ENCODE peak calls at places on chromosome 10, in six cellular contexts. U is trophoblast cell, M is IMR-90, F is H1, B is mesenchymal stem cell, V is neuronal stem cell. L is an unnamed sample. For H3K4me1, the result is how much of the 10 kb centered on the place peaks cover.

GRCh38 chr10:127216786-127217185 is 20.4 kb upstream of the INSYN2A start:
- DNase-seq in U (no peak), M (peak), F (no peak), B (no peak), V (no peak), L (no peak)

GRCh38 chr10:30422981-30423654 is 10.9 kb upstream of the MAP3K8 start:
- DNase-seq in U (peak), M (peak), F (no peak), B (peak), V (peak), L (peak)

GRCh38 chr10:11563936-11564335 is 47.5 kb downstream of the USP6NL start:
- DNase-seq in U (no peak), M (no peak), F (no peak), B (no peak), V (no peak), L (no peak)

GRCh38 chr10:27742926-27743735 is 2.5 kb downstream of the MKX start:
- DNase-seq in U (peak), M (no peak), F (peak), B (peak), V (no peak), L (peak)

GRCh38 chr10:28139138-28139537 is 140.3 kb upstream of the ODAD2 start:
- DNase-seq in U (peak), M (no peak), F (no peak), B (peak), V (no peak), L (no peak)

GRCh38 chr10:110016037-110016436 is 8.3 kb downstream of the ADD3 start:
- DNase-seq in U (no peak), M (peak), F (no peak), B (no peak), V (peak), L (peak)

GRCh38 chr10:69168493-69168892 is 11.5 kb upstream of the SUPV3L1 start:
- DNase-seq in U (no peak), M (no peak), F (no peak), B (no peak), V (no peak), L (no peak)

GRCh38 chr10:99782447-99783286 is at the start of gene ABCC2:
- DNase-seq in U (no peak), M (no peak), F (no peak), B (no peak), V (no peak), L (no peak)

GRCh38 chr10:59337254-59337653 is 25.1 kb downstream of the FAM13C start:
- DNase-seq in U (no peak), M (peak), F (no peak), B (peak), V (no peak), L (no peak)

GRCh38 chr10:49745756-49746155 is 16.4 kb downstream of the OGDHL start:
- DNase-seq in U (no peak), M (no peak), F (no peak), B (no peak), V (no peak), L (no peak)

GRCh38 chr10:74529205-74529604 is 297.2 kb upstream of the KAT6B start:
- DNase-seq in U (no peak), M (no peak), F (no peak), B (no peak), V (no peak), L (no peak)

GRCh38 chr10:114758331-114758730 is 63.2 kb upstream of the FHIP2A start:
- DNase-seq in U (no peak), M (peak), F (no peak), B (no peak), V (no peak), L (no peak)

GRCh38 chr10:12448729-12449391 is 99.5 kb downstream of the CAMK1D start:
- DNase-seq in U (peak), M (peak), F (no peak), B (peak), V (no peak), L (no peak)

GRCh38 chr10:10093035-10093434 is 924.6 kb upstream of the CELF2 start:
- DNase-seq in U (no peak), M (no peak), F (no peak), B (no peak), V (no peak), L (no peak)

GRCh38 chr10:30742471-30742870 is 112.9 kb upstream of the LYZL2 start:
- DNase-seq in U (no peak), M (no peak), F (no peak), B (no peak), V (no peak), L (no peak)

GRCh38 chr10:54613162-54613561 is 187.9 kb downstream of the PCDH15 start:
- DNase-seq in U (no peak), M (no peak), F (no peak), B (no peak), V (no peak), L (no peak)

GRCh38 chr10:114174462-114175190 is 623 bp upstream of the CCDC186 start:
- DNase-seq in U (no peak), M (peak), F (no peak), B (peak), V (no peak), L (peak)

GRCh38 chr10:71621783-71622526 is 97.6 kb downstream of the C10orf105 start:
- DNase-seq in U (peak), M (peak), F (no peak), B (peak), V (no peak), L (peak)

GRCh38 chr10:71613303-71613777 is 106.2 kb downstream of the C10orf105 start:
- DNase-seq in U (peak), M (no peak), F (no peak), B (no peak), V (no peak), L (no peak)

GRCh38 chr10:77959384-77959783 is 32.8 kb upstream of the DLG5 start:
- DNase-seq in U (no peak), M (no peak), F (no peak), B (no peak), V (no peak), L (no peak)

GRCh38 chr10:101903827-101904520 is 60.4 kb upstream of the KCNIP2 start:
- DNase-seq in U (no peak), M (peak), F (no peak), B (peak), V (no peak), L (no peak)

GRCh38 chr10:34732926-34733325 is 82.2 kb downstream of the PARD3 start:
- DNase-seq in U (no peak), M (peak), F (no peak), B (peak), V (no peak), L (no peak)

GRCh38 chr10:124864421-124865193 is 63.0 kb downstream of the ABRAXAS2 start:
- DNase-seq in U (no peak), M (no peak), F (no peak), B (no peak), V (no peak), L (no peak)

GRCh38 chr10:71713135-71714040 is 6.2 kb downstream of the C10orf105 start:
- DNase-seq in U (no peak), M (peak), F (no peak), B (peak), V (no peak), L (no peak)

GRCh38 chr10:34698979-34699378 is 116.1 kb downstream of the PARD3 start:
- DNase-seq in U (no peak), M (peak), F (no peak), B (no peak), V (no peak), L (no peak)

GRCh38 chr10:117222552-117223412 is 18.1 kb upstream of the SLC18A2 start:
- DNase-seq in U (no peak), M (no peak), F (no peak), B (no peak), V (no peak), L (no peak)

GRCh38 chr10:6382081-6382480 is 179.3 kb downstream of the PFKFB3 start:
- DNase-seq in U (no peak), M (peak), F (no peak), B (peak), V (no peak), L (no peak)

GRCh38 chr10:76086571-76087260 is 655.3 kb downstream of the LRMDA start:
- DNase-seq in U (no peak), M (peak), F (peak), B (peak), V (no peak), L (peak)

GRCh38 chr10:117318909-117319308 is 56.3 kb downstream of the PDZD8 start:
- DNase-seq in U (no peak), M (peak), F (no peak), B (no peak), V (no peak), L (no peak)

GRCh38 chr10:100122780-100123179 is 41.1 kb upstream of the CPN1 start:
- DNase-seq in U (no peak), M (no peak), F (no peak), B (no peak), V (no peak), L (no peak)

GRCh38 chr10:125709553-125710266 is 9.8 kb upstream of the EDRF1 start:
- DNase-seq in U (no peak), M (peak), F (no peak), B (peak), V (no peak), L (no peak)

GRCh38 chr10:104234934-104235333 is 2.8 kb upstream of the CFAP43 start:
- DNase-seq in U (no peak), M (no peak), F (no peak), B (no peak), V (no peak), L (no peak)

GRCh38 chr10:99435986-99436633 is 5.7 kb upstream of the GOT1 start:
- DNase-seq in U (peak), M (peak), F (no peak), B (peak), V (peak), L (no peak)

DNA sequence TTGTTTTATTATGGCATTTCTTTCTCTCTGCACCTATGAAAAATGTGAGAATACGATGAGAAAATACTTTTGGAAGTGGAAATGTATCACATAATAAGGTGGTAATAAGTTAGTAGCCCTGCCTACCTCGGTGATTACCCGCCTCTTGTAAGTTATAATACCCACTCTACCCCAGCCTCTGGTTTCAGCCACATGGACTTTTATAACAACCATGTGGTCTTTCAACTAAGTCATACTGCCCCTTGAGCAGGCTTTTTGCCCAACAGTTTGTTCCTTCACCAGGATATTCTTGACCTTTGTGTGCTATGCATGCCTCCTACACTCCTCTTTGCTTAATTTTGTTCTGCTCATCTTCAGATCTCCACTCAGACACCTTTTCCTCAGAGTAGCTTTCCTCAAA is 470.6 kb upstream of the ZWINT start:
- DNase-seq in U (no peak), M (no peak), F (no peak), B (no peak), V (no peak), L (no peak)
- H4K91ac ChIP-seq in U (no peak), M (no peak), F (no peak), B (no peak), V (no peak), L (no peak)

GRCh38 chr10:129467346-129468119 is 492 bp downstream of the MGMT start:
- DNase-seq in U (no peak), M (peak), F (no peak), B (peak), V (no peak), L (no peak)
- H3K4ac ChIP-seq in U (peak), M (peak), F (no peak), B (peak), V (peak), L (no peak)

GRCh38 chr10:93440591-93441012 is 41.5 kb downstream of the MYOF start:
- DNase-seq in U (no peak), M (peak), F (no peak), B (peak), V (no peak), L (no peak)

GRCh38 chr10:93437000-93437945 is 44.9 kb downstream of the MYOF start:
- DNase-seq in U (peak), M (peak), F (peak), B (peak), V (no peak), L (peak)

GRCh38 chr10:93437946-93438795 is 44.0 kb downstream of the MYOF start:
- DNase-seq in U (peak), M (peak), F (peak), B (peak), V (no peak), L (peak)

GRCh38 chr10:93436577-93436976 is 45.6 kb downstream of the MYOF start:
- DNase-seq in U (peak), M (peak), F (no peak), B (peak), V (no peak), L (no peak)

DNA sequence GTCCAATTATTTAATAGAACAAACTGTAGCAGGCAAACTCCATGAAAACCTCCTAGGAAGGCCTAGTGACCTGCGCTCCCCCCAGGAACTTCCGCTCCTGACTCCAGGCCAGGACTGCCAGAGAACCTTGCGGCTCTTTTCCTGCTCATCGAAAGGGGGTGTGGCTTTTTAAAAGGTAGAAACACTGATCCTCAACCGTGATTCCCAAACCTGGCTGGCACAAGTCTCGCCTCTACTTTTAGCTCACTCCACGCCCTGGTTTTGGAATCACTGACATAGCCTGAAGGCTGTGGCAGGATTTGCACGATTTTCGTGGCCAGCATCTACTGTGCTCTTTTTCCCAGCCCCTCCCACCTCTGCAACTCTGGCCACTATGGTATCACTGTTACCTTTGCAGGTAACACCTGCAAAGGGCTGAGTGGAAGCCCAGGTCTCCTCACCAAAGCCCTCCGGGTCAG is 43.3 kb downstream of the MYOF start:
- DNase-seq in U (peak), M (no peak), F (no peak), B (no peak), V (no peak), L (peak)
- H3K4me1 ChIP-seq in U (under half), M (under half), F (under half), B (under half), V (under half), L (under half)

GRCh38 chr10:33211123-33211878 is 123.2 kb downstream of the NRP1 start:
- DNase-seq in U (no peak), M (peak), F (no peak), B (peak), V (no peak), L (no peak)

GRCh38 chr10:33209777-33210176 is 124.7 kb downstream of the NRP1 start:
- DNase-seq in U (no peak), M (no peak), F (no peak), B (no peak), V (no peak), L (no peak)

GRCh38 chr10:33215154-33215553 is 119.3 kb downstream of the NRP1 start:
- DNase-seq in U (peak), M (peak), F (no peak), B (peak), V (no peak), L (no peak)

GRCh38 chr10:33214174-33214573 is 120.3 kb downstream of the NRP1 start:
- DNase-seq in U (no peak), M (no peak), F (no peak), B (no peak), V (no peak), L (no peak)

DNA sequence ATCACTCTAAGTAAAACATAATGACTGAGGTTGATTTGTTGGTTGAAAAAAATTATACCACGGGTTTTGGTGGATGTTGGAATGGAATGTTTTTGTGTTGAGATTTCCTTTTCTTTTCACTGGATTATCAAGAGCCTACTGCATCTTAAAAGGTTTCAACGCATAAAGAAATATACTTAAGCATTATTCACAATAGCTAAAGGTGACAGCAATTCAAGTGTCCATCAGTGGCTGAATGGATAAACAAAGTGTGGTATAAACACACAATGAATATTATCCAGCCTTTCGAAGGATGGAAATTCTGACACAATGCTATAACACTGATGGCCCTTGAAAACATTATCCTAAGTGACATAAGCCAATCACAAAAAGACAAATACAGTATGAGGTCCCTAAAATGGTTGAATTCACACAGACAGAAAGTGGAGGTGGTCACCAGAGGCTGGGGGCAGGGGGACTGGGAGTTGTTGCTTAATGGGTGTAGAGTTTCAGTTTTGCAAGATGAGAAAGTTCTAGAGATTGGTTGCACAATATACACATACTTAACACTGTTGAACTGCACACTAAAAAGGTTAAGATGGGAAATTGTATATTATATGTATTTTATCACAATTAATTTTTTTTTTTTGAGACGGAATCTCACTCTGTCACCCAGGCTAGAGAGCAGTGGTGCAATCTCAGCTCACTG is 122.3 kb downstream of the NRP1 start:
- DNase-seq in U (no peak), M (peak), F (no peak), B (peak), V (no peak), L (no peak)
- H4K91ac ChIP-seq in U (no peak), M (peak), F (no peak), B (no peak), V (no peak), L (no peak)

DNA sequence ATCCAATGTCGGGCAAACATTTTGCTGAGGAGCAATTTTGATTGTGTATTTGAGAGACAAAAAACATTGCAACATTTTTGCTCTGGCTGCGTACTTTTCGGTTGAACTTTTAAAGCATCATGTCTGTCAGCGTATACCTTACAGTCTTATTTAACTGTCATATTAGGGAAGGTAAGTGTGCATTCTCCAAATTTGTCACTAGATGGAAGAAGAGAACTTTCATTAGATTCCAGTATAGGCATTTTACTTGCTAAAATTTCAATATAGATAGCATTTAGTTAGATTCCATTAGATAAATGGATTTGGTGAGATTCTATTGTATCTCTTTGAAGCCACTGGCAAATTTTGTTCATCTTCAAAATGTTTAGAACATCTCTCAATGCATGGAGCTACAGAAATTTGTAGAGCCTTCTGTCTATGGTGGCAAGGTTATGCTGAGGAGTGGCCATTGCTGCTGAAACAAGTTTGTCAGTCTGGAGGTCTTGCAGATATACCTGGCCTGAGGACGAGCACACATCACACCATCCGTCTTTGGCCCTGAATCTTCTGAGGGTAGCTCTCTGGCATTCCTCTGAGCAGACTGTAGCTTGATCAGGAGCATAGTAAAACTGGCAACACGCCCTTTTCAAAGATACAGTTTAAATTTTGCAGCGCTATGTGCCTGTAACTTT is 437.5 kb upstream of the MBL2 start:
- DNase-seq in U (no peak), M (peak), F (no peak), B (peak), V (no peak), L (peak)
- H3K4ac ChIP-seq in U (no peak), M (no peak), F (peak), B (no peak), V (no peak), L (no peak)

DNA sequence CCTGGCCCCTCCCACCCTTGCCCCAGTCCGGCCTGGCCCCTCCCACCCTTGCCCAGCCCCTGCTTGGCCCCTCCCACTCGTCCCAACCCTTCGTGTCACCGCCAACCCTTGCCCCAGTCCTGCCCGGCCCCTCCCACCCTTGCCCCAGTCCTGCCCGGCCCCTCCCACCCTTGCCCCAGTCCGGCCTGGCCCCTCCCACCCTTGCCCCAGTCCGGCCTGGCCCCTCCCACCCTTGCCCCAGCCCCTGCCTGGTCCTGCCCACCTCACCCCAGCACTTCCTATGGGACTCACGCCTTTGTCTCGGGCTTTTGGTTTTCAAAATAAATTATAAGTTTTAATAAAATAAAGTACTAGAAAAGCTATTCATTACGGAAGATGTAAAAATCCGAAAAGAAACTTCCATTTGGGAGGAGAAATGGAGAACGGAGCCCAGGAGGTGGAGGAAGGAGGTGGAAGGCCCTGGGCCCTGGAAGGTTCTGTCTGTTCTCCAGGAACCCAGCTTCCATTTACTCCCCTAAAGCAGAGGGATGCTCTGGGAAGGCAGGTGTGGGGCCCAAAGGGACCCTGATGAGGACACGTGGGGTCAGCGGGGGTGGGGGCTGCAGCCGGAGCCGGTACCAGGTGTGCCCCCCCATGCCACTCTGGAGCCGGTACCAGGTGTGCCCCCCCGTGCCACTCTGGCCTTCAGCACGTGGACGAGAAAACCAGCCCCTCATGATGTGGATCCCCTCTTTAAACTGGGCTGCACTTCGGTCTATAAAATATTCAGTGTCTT is 52.2 kb downstream of the PWWP2B start:
- DNase-seq in U (no peak), M (no peak), F (no peak), B (peak), V (no peak), L (no peak)
- H3K4me1 ChIP-seq in U (under half), M (under half), F (under half), B (half or more), V (under half), L (under half)